ENCODE peak calls at places on chromosomes 13 and 19, in ten cellular contexts. U is frontal cortex; V is effector CD4-positive, alpha-beta T cell; R is AG10803; X is T-helper 1 cell; Z is tibial nerve; W is NCI-H524; B is stimulated activated CD8-positive, alpha-beta memory T cell treated with anti-CD3 and anti-CD28 coated beads, Interleukin-12 subunit alpha, Interleukin-12 subunit beta, amount 100 ng/mL, for 1 hour; A is C1 segment of cervical spinal cord; F is hepatocyte. O is an unnamed sample.

GRCh38 chr19:2302319-2303208 is 5.4 kb downstream of the LINGO3 start:
- DNase-seq in U (peak), V (no peak), R (peak), X (no peak), Z (no peak), W (no peak), B (no peak), A (no peak), F (peak), O (no peak)

GRCh38 chr13:29434217-29434940 is 161.1 kb downstream of the SLC7A1 start:
- DNase-seq in U (no peak), V (no peak), R (no peak), X (no peak), Z (no peak), W (no peak), B (no peak), A (no peak), F (no peak), O (no peak)

GRCh38 chr19:38039966-38040365 is 133.0 kb downstream of the SIPA1L3 start:
- DNase-seq in U (no peak), V (no peak), R (peak), X (no peak), Z (no peak), W (no peak), B (no peak), A (no peak), F (no peak), O (peak)

GRCh38 chr13:41186481-41186880 is 7.9 kb downstream of the KBTBD7 start:
- DNase-seq in U (no peak), V (no peak), R (no peak), X (no peak), Z (no peak), W (no peak), B (no peak), A (no peak), F (no peak), O (no peak)

GRCh38 chr19:49157445-49158224 is at the start of gene TRPM4:
- DNase-seq in U (peak), V (no peak), R (peak), X (no peak), Z (peak), W (peak), B (no peak), A (peak), F (peak), O (no peak)

GRCh38 chr13:94395889-94396288 is 83.6 kb downstream of the DCT start:
- DNase-seq in U (no peak), V (no peak), R (no peak), X (no peak), Z (no peak), W (no peak), B (no peak), A (no peak), F (no peak), O (no peak)

GRCh38 chr19:2775556-2776430 is 7.3 kb downstream of the SGTA start:
- DNase-seq in U (no peak), V (peak), R (peak), X (no peak), Z (peak), W (no peak), B (peak), A (no peak), F (peak), O (no peak)

GRCh38 chr13:33022986-33023385 is 6.8 kb downstream of the KL start:
- DNase-seq in U (no peak), V (no peak), R (no peak), X (no peak), Z (no peak), W (no peak), B (no peak), A (no peak), F (no peak), O (no peak)

GRCh38 chr19:39173502-39173991 is 23.2 kb upstream of the NCCRP1 start:
- DNase-seq in U (no peak), V (no peak), R (no peak), X (no peak), Z (no peak), W (no peak), B (no peak), A (no peak), F (no peak), O (no peak)

GRCh38 chr13:42041017-42041683 is 7.3 kb upstream of the DGKH start:
- DNase-seq in U (no peak), V (peak), R (peak), X (no peak), Z (no peak), W (peak), B (no peak), A (no peak), F (peak), O (no peak)

GRCh38 chr19:3210347-3211017 is 14.0 kb upstream of the CELF5 start:
- DNase-seq in U (no peak), V (peak), R (no peak), X (no peak), Z (no peak), W (no peak), B (peak), A (no peak), F (peak), O (peak)

GRCh38 chr19:55654833-55655647 is at the start of gene U2AF2:
- DNase-seq in U (peak), V (peak), R (peak), X (peak), Z (peak), W (peak), B (peak), A (no peak), F (peak), O (no peak)

GRCh38 chr13:30850204-30850866 is 55.7 kb upstream of the MEDAG start:
- DNase-seq in U (no peak), V (no peak), R (peak), X (no peak), Z (no peak), W (no peak), B (no peak), A (no peak), F (no peak), O (no peak)

GRCh38 chr19:37218592-37218935 is 550 bp downstream of the ZNF383 start:
- DNase-seq in U (no peak), V (no peak), R (peak), X (no peak), Z (no peak), W (no peak), B (no peak), A (no peak), F (no peak), O (peak)

GRCh38 chr19:37959665-37960114 is 52.7 kb downstream of the SIPA1L3 start:
- DNase-seq in U (no peak), V (no peak), R (no peak), X (no peak), Z (no peak), W (no peak), B (no peak), A (no peak), F (no peak), O (no peak)

GRCh38 chr19:4379383-4380253 is 20.7 kb downstream of the SH3GL1 start:
- DNase-seq in U (no peak), V (no peak), R (peak), X (no peak), Z (no peak), W (no peak), B (no peak), A (no peak), F (no peak), O (no peak)

GRCh38 chr19:48836089-48837017 is at the start of gene HSD17B14:
- DNase-seq in U (no peak), V (no peak), R (peak), X (no peak), Z (no peak), W (no peak), B (no peak), A (no peak), F (peak), O (no peak)

GRCh38 chr19:3805859-3806258 is 19.7 kb upstream of the MATK start:
- DNase-seq in U (no peak), V (no peak), R (no peak), X (no peak), Z (no peak), W (no peak), B (no peak), A (no peak), F (no peak), O (no peak)

GRCh38 chr13:31159306-31159705 is 2.4 kb downstream of the HSPH1 start:
- DNase-seq in U (no peak), V (no peak), R (no peak), X (no peak), Z (no peak), W (no peak), B (no peak), A (no peak), F (no peak), O (no peak)

GRCh38 chr19:5057860-5058259 is 88.9 kb downstream of the KDM4B start:
- DNase-seq in U (no peak), V (no peak), R (peak), X (no peak), Z (no peak), W (peak), B (no peak), A (no peak), F (no peak), O (no peak)

O was measured in HFF-Myc.